ENCODE peak calls at places on chromosomes 3 and 15, in seven cellular contexts. One of them, this sample, is unnamed.

GRCh38 chr3:102129774-102130608 is 280.7 kb downstream of the NFKBIZ start:
- DNase-seq in glomerular endothelial cell: peak
- DNase-seq in HFFc6: peak
- DNase-seq in activated T-cell treated with anti-CD3 and anti-CD28 coated beads, Interleukin-2, amount 50 U/mL, for 4 hours: no peak
- DNase-seq in EL: peak
- DNase-seq in NCI-H524: no peak
- DNase-seq in putamen: peak
- DNase-seq in this sample: peak

GRCh38 chr15:27059610-27060202 is 88.7 kb downstream of the GABRG3 start:
- DNase-seq in glomerular endothelial cell: no peak
- DNase-seq in HFFc6: peak
- DNase-seq in activated T-cell treated with anti-CD3 and anti-CD28 coated beads, Interleukin-2, amount 50 U/mL, for 4 hours: no peak
- DNase-seq in EL: peak
- DNase-seq in NCI-H524: peak
- DNase-seq in putamen: peak
- DNase-seq in this sample: no peak

GRCh38 chr3:114351123-114351821 is 57.4 kb downstream of the TIGIT start:
- DNase-seq in glomerular endothelial cell: no peak
- DNase-seq in HFFc6: no peak
- DNase-seq in activated T-cell treated with anti-CD3 and anti-CD28 coated beads, Interleukin-2, amount 50 U/mL, for 4 hours: no peak
- DNase-seq in EL: no peak
- DNase-seq in NCI-H524: no peak
- DNase-seq in putamen: no peak
- DNase-seq in this sample: no peak

GRCh38 chr3:112976001-112976400 is 1.1 kb upstream of the CD200R1 start:
- DNase-seq in glomerular endothelial cell: no peak
- DNase-seq in HFFc6: no peak
- DNase-seq in activated T-cell treated with anti-CD3 and anti-CD28 coated beads, Interleukin-2, amount 50 U/mL, for 4 hours: no peak
- DNase-seq in EL: no peak
- DNase-seq in NCI-H524: no peak
- DNase-seq in putamen: no peak
- DNase-seq in this sample: no peak

GRCh38 chr3:74847093-74847492 is 232.6 kb upstream of the CNTN3 start:
- DNase-seq in glomerular endothelial cell: no peak
- DNase-seq in HFFc6: no peak
- DNase-seq in activated T-cell treated with anti-CD3 and anti-CD28 coated beads, Interleukin-2, amount 50 U/mL, for 4 hours: no peak
- DNase-seq in EL: no peak
- DNase-seq in NCI-H524: no peak
- DNase-seq in putamen: no peak
- DNase-seq in this sample: no peak

GRCh38 chr15:51842852-51843737 is 13.6 kb downstream of the TMOD3 start:
- DNase-seq in glomerular endothelial cell: no peak
- DNase-seq in HFFc6: peak
- DNase-seq in activated T-cell treated with anti-CD3 and anti-CD28 coated beads, Interleukin-2, amount 50 U/mL, for 4 hours: peak
- DNase-seq in EL: peak
- DNase-seq in NCI-H524: no peak
- DNase-seq in putamen: no peak
- DNase-seq in this sample: no peak

GRCh38 chr3:72976182-72976825 is 20.3 kb upstream of the PPP4R2 start:
- DNase-seq in glomerular endothelial cell: no peak
- DNase-seq in HFFc6: peak
- DNase-seq in activated T-cell treated with anti-CD3 and anti-CD28 coated beads, Interleukin-2, amount 50 U/mL, for 4 hours: no peak
- DNase-seq in EL: peak
- DNase-seq in NCI-H524: no peak
- DNase-seq in putamen: no peak
- DNase-seq in this sample: no peak

GRCh38 chr3:184155644-184156521 is 706 bp downstream of the DVL3 start:
- DNase-seq in glomerular endothelial cell: no peak
- DNase-seq in HFFc6: peak
- DNase-seq in activated T-cell treated with anti-CD3 and anti-CD28 coated beads, Interleukin-2, amount 50 U/mL, for 4 hours: peak
- DNase-seq in EL: peak
- DNase-seq in NCI-H524: peak
- DNase-seq in putamen: no peak
- DNase-seq in this sample: peak

GRCh38 chr3:116391296-116392201 is 53.7 kb downstream of the LSAMP start:
- DNase-seq in glomerular endothelial cell: no peak
- DNase-seq in HFFc6: no peak
- DNase-seq in activated T-cell treated with anti-CD3 and anti-CD28 coated beads, Interleukin-2, amount 50 U/mL, for 4 hours: no peak
- DNase-seq in EL: no peak
- DNase-seq in NCI-H524: no peak
- DNase-seq in putamen: no peak
- DNase-seq in this sample: no peak

GRCh38 chr15:73571346-73571745 is 61.8 kb downstream of the NPTN start:
- DNase-seq in glomerular endothelial cell: no peak
- DNase-seq in HFFc6: no peak
- DNase-seq in activated T-cell treated with anti-CD3 and anti-CD28 coated beads, Interleukin-2, amount 50 U/mL, for 4 hours: no peak
- DNase-seq in EL: no peak
- DNase-seq in NCI-H524: no peak
- DNase-seq in putamen: peak
- DNase-seq in this sample: no peak

GRCh38 chr15:55074431-55074830 is 122.3 kb downstream of the RSL24D1 start:
- DNase-seq in glomerular endothelial cell: no peak
- DNase-seq in HFFc6: no peak
- DNase-seq in activated T-cell treated with anti-CD3 and anti-CD28 coated beads, Interleukin-2, amount 50 U/mL, for 4 hours: no peak
- DNase-seq in EL: no peak
- DNase-seq in NCI-H524: no peak
- DNase-seq in putamen: no peak
- DNase-seq in this sample: no peak

GRCh38 chr15:88563638-88564037 is 17.2 kb upstream of the DET1 start:
- DNase-seq in glomerular endothelial cell: no peak
- DNase-seq in HFFc6: no peak
- DNase-seq in activated T-cell treated with anti-CD3 and anti-CD28 coated beads, Interleukin-2, amount 50 U/mL, for 4 hours: no peak
- DNase-seq in EL: peak
- DNase-seq in NCI-H524: no peak
- DNase-seq in putamen: no peak
- DNase-seq in this sample: no peak

GRCh38 chr15:31276596-31277298 is 49.9 kb upstream of the KLF13 start:
- DNase-seq in glomerular endothelial cell: no peak
- DNase-seq in HFFc6: no peak
- DNase-seq in activated T-cell treated with anti-CD3 and anti-CD28 coated beads, Interleukin-2, amount 50 U/mL, for 4 hours: peak
- DNase-seq in EL: no peak
- DNase-seq in NCI-H524: peak
- DNase-seq in putamen: no peak
- DNase-seq in this sample: peak

GRCh38 chr15:31227954-31228542 is 98.6 kb upstream of the KLF13 start:
- DNase-seq in glomerular endothelial cell: no peak
- DNase-seq in HFFc6: no peak
- DNase-seq in activated T-cell treated with anti-CD3 and anti-CD28 coated beads, Interleukin-2, amount 50 U/mL, for 4 hours: no peak
- DNase-seq in EL: no peak
- DNase-seq in NCI-H524: no peak
- DNase-seq in putamen: no peak
- DNase-seq in this sample: no peak

GRCh38 chr3:64462203-64463120 is 225.3 kb downstream of the ADAMTS9 start:
- DNase-seq in glomerular endothelial cell: no peak
- DNase-seq in HFFc6: peak
- DNase-seq in activated T-cell treated with anti-CD3 and anti-CD28 coated beads, Interleukin-2, amount 50 U/mL, for 4 hours: no peak
- DNase-seq in EL: peak
- DNase-seq in NCI-H524: peak
- DNase-seq in putamen: no peak
- DNase-seq in this sample: no peak

GRCh38 chr3:194271459-194272035 is 79.6 kb downstream of the CPN2 start:
- DNase-seq in glomerular endothelial cell: no peak
- DNase-seq in HFFc6: no peak
- DNase-seq in activated T-cell treated with anti-CD3 and anti-CD28 coated beads, Interleukin-2, amount 50 U/mL, for 4 hours: no peak
- DNase-seq in EL: no peak
- DNase-seq in NCI-H524: no peak
- DNase-seq in putamen: no peak
- DNase-seq in this sample: no peak

GRCh38 chr3:29696311-29696710 is 415.4 kb downstream of the RBMS3 start:
- DNase-seq in glomerular endothelial cell: no peak
- DNase-seq in HFFc6: no peak
- DNase-seq in activated T-cell treated with anti-CD3 and anti-CD28 coated beads, Interleukin-2, amount 50 U/mL, for 4 hours: no peak
- DNase-seq in EL: no peak
- DNase-seq in NCI-H524: no peak
- DNase-seq in putamen: no peak
- DNase-seq in this sample: no peak

GRCh38 chr3:56810912-56811544 is 9.3 kb upstream of the ARHGEF3 start:
- DNase-seq in glomerular endothelial cell: no peak
- DNase-seq in HFFc6: no peak
- DNase-seq in activated T-cell treated with anti-CD3 and anti-CD28 coated beads, Interleukin-2, amount 50 U/mL, for 4 hours: no peak
- DNase-seq in EL: no peak
- DNase-seq in NCI-H524: peak
- DNase-seq in putamen: no peak
- DNase-seq in this sample: no peak

GRCh38 chr3:184260571-184261269 is 633 bp downstream of the CAMK2N2 start:
- DNase-seq in glomerular endothelial cell: no peak
- DNase-seq in HFFc6: no peak
- DNase-seq in activated T-cell treated with anti-CD3 and anti-CD28 coated beads, Interleukin-2, amount 50 U/mL, for 4 hours: no peak
- DNase-seq in EL: no peak
- DNase-seq in NCI-H524: peak
- DNase-seq in putamen: no peak
- DNase-seq in this sample: no peak

GRCh38 chr3:46947981-46948791 is 28.4 kb downstream of the CCDC12 start:
- DNase-seq in glomerular endothelial cell: no peak
- DNase-seq in HFFc6: no peak
- DNase-seq in activated T-cell treated with anti-CD3 and anti-CD28 coated beads, Interleukin-2, amount 50 U/mL, for 4 hours: peak
- DNase-seq in EL: no peak
- DNase-seq in NCI-H524: peak
- DNase-seq in putamen: no peak
- DNase-seq in this sample: no peak

GRCh38 chr3:187889601-187890404 is 144.5 kb upstream of the BCL6 start:
- DNase-seq in glomerular endothelial cell: no peak
- DNase-seq in HFFc6: no peak
- DNase-seq in activated T-cell treated with anti-CD3 and anti-CD28 coated beads, Interleukin-2, amount 50 U/mL, for 4 hours: no peak
- DNase-seq in EL: no peak
- DNase-seq in NCI-H524: no peak
- DNase-seq in putamen: no peak
- DNase-seq in this sample: peak

GRCh38 chr3:192573240-192573639 is 154.1 kb downstream of the FGF12 start:
- DNase-seq in glomerular endothelial cell: no peak
- DNase-seq in HFFc6: no peak
- DNase-seq in activated T-cell treated with anti-CD3 and anti-CD28 coated beads, Interleukin-2, amount 50 U/mL, for 4 hours: no peak
- DNase-seq in EL: no peak
- DNase-seq in NCI-H524: no peak
- DNase-seq in putamen: no peak
- DNase-seq in this sample: no peak

GRCh38 chr3:43343185-43343584 is 56.8 kb downstream of the SNRK start:
- DNase-seq in glomerular endothelial cell: no peak
- DNase-seq in HFFc6: no peak
- DNase-seq in activated T-cell treated with anti-CD3 and anti-CD28 coated beads, Interleukin-2, amount 50 U/mL, for 4 hours: no peak
- DNase-seq in EL: no peak
- DNase-seq in NCI-H524: no peak
- DNase-seq in putamen: no peak
- DNase-seq in this sample: no peak

GRCh38 chr3:54900954-54901591 is 26.8 kb downstream of the LRTM1 start:
- DNase-seq in glomerular endothelial cell: no peak
- DNase-seq in HFFc6: no peak
- DNase-seq in activated T-cell treated with anti-CD3 and anti-CD28 coated beads, Interleukin-2, amount 50 U/mL, for 4 hours: no peak
- DNase-seq in EL: peak
- DNase-seq in NCI-H524: no peak
- DNase-seq in putamen: no peak
- DNase-seq in this sample: no peak

This sample was measured in sigmoid colon.